ENCODE peak calls at places on chromosomes 16 and 17, in seven cellular contexts. J is thoracic aorta; A is foreskin keratinocyte; O is lung; P is breast epithelium; W is neural progenitor cell; X is CD8-positive, alpha-beta memory T cell. N is an unnamed sample.

GRCh38 chr17:78313735-78314648 is 45.9 kb downstream of the SOCS3 start:
- DNase-seq in X (peak; percentile 45), O (peak; percentile 86), A (peak; percentile 67), P (peak; percentile 62), W (peak; percentile 75), J (no peak), N (peak; percentile 85)

GRCh38 chr17:28492352-28493310 is 13.5 kb upstream of the FOXN1 start:
- DNase-seq in O (no peak), X (no peak), A (peak; percentile 87), P (peak; percentile 28), J (no peak), W (no peak), N (no peak)

GRCh38 chr17:835263-835662 is 53.1 kb downstream of the MRM3 start:
- DNase-seq in P (peak; percentile 84), X (no peak), W (peak; percentile 46), O (no peak), A (no peak), J (no peak), N (no peak)

GRCh38 chr16:11535494-11535893 is 51.2 kb downstream of the LITAF start:
- DNase-seq in W (no peak), X (no peak), A (peak; percentile 74), J (no peak), O (no peak), P (peak; percentile 43), N (no peak)

GRCh38 chr16:49651980-49652379 is 203.9 kb downstream of the ZNF423 start:
- DNase-seq in J (no peak), A (no peak), O (no peak), W (no peak), P (no peak), X (no peak), N (no peak)

GRCh38 chr17:72376486-72377345 is 255.9 kb downstream of the SOX9 start:
- DNase-seq in X (no peak), J (no peak), P (no peak), A (no peak), O (no peak), W (no peak), N (no peak)

GRCh38 chr16:76278976-76279375 is 1.8 kb downstream of the CNTNAP4 start:
- DNase-seq in J (no peak), W (peak; percentile 55), O (no peak), X (no peak), P (no peak), A (no peak), N (no peak)

GRCh38 chr16:75263963-75264445 is 12.6 kb upstream of the BCAR1 start:
- DNase-seq in W (no peak), P (no peak), O (no peak), J (no peak), X (no peak), A (no peak), N (peak; percentile 58)

GRCh38 chr17:72135546-72136325 is 14.9 kb downstream of the SOX9 start:
- DNase-seq in W (no peak), X (no peak), P (no peak), O (no peak), J (no peak), A (no peak), N (no peak)

GRCh38 chr17:41338961-41339485 is 11.6 kb downstream of the KRT33A start:
- DNase-seq in X (no peak), A (peak; percentile 88), P (no peak), J (no peak), O (no peak), W (no peak), N (no peak)

GRCh38 chr17:77602062-77602746 is 356.3 kb upstream of the TNRC6C start:
- DNase-seq in P (peak; percentile 87), A (peak; percentile 64), O (no peak), J (peak; percentile 85), W (no peak), X (no peak), N (peak; percentile 96)

GRCh38 chr17:19534562-19535149 is 1.0 kb downstream of the SLC47A1 start:
- DNase-seq in A (no peak), W (no peak), O (no peak), J (no peak), X (no peak), P (no peak), N (no peak)

GRCh38 chr17:77281904-77282367 is 141.2 kb downstream of the SEC14L1 start:
- DNase-seq in A (no peak), O (no peak), W (peak; percentile 60), J (no peak), P (no peak), X (no peak), N (no peak)

GRCh38 chr17:19978803-19979202 is 1.2 kb upstream of the AKAP10 start:
- DNase-seq in A (no peak), W (no peak), P (no peak), X (no peak), J (no peak), O (no peak), N (no peak)

GRCh38 chr16:566475-567361 is at the start of gene NHLRC4:
- DNase-seq in J (no peak), W (peak; percentile 48), O (peak; percentile 59), P (no peak), A (no peak), X (no peak), N (peak; percentile 61)

GRCh38 chr16:64311241-64311640 is 810.6 kb downstream of the CDH11 start:
- DNase-seq in W (no peak), P (no peak), A (no peak), X (no peak), O (no peak), J (no peak), N (no peak)

GRCh38 chr16:50478773-50479149 is 69.4 kb upstream of the NKD1 start:
- DNase-seq in X (no peak), W (no peak), A (no peak), P (no peak), O (no peak), J (no peak), N (no peak)

DNA sequence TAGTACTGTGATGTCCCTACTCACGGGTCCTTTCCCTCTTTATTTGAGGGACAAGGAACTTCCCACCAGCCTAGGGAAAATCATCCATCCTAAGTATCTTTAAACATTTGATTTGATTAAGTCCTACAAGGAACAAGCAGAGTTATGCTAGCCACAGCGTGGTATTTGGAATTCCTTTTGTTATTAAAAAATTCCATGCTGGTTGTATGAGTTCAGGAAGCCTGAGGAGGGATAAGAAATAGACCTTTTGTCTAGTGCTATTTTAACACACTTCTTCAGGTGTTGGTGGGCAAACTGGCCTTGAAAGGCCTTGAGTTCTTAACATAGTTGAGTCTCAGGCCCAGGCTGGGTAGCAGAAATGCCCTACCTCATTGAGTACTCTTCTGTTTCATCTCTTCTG is 105.4 kb upstream of the TBX2 start:
- DNase-seq in W (no peak), P (peak; percentile 32), O (no peak), A (no peak), J (no peak), X (no peak), N (no peak)
- H3K4me1 ChIP-seq in W (peaks cover 8% of the 10 kb centered on the region), P (no peaks in the 10 kb centered on the region), O (peaks cover 6% of the 10 kb centered on the region), A (no peaks in the 10 kb centered on the region), J (peaks cover 8% of the 10 kb centered on the region), X (no peaks in the 10 kb centered on the region), N (peaks cover 17% of the 10 kb centered on the region)

DNA sequence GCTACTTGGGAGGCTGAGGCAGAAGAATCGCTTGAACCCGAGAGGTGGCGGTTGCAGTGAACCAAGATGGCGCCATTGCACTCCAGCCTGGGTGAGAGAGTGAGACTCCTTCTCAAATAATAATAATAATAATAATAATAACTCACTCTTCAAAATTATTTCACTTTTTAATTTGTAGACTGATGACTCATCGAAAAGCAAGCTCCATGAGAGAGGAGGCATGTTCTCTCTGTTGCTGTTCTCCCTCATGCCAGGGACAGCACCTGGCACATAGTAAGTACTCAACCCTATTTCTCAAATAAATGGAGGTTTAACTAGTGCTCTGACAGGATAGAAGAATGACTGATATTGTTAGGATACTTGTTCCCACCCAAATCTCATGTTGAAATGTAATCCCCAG is 265.3 kb downstream of the CEP112 start:
- DNase-seq in J (no peak), W (no peak), O (no peak), P (no peak), X (no peak), A (no peak), N (no peak)
- H3K27ac ChIP-seq in J (peak overlapping the region; percentile 48), W (no peak overlapping the region), O (no peak overlapping the region), P (no peak overlapping the region), X (no peak overlapping the region), A (no peak overlapping the region), N (peak overlapping the region; percentile 71)

GRCh38 chr17:81199482-81199830 is 23.3 kb downstream of the CEP131 start:
- DNase-seq in A (no peak), X (no peak), P (no peak), O (no peak), W (no peak), J (no peak), N (no peak)

GRCh38 chr17:81197409-81197795 is 25.4 kb downstream of the CEP131 start:
- DNase-seq in O (no peak), P (no peak), W (no peak), J (no peak), X (no peak), A (no peak), N (no peak)

GRCh38 chr17:81198826-81199481 is 23.8 kb downstream of the CEP131 start:
- DNase-seq in A (no peak), O (no peak), W (no peak), J (no peak), X (no peak), P (no peak), N (no peak)

GRCh38 chr17:81196505-81197408 is 26.0 kb downstream of the CEP131 start:
- DNase-seq in W (no peak), A (no peak), J (no peak), P (no peak), X (no peak), O (no peak), N (no peak)

DNA sequence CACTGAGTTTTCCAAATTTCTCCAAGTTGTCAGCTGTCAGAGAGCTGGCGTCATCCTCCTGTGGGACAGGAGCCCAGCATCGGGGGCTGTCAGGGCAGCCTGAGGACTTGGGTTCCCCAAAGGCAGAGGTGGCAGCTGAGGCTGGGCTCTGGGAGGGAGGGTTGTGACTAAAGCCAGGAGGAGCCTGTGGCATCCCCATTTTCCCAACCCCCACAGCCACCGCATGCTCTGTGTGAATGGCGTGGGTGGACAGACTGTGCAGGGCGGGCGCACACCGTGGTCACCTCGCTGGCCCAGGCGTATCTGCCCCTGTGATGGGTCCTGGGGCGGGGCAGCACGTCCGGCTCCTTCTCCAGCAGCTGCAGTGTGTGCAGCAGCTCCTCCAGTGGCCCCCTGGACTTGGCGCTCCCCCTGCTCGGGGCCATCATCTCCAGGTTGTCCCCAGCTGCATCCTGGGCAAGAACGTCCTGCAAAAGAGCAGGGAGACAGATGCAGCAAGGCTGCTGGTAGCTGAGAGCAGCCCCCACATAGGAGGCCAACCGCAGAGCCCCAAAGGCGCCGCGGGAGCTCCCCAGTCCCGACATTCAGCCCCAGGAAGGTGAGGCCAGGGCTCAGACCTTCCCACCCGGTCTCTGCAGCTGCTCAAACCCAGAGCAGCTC is 24.8 kb downstream of the CEP131 start:
- DNase-seq in O (no peak), A (no peak), X (no peak), P (no peak), J (no peak), W (no peak), N (no peak)
- H3K4me1 ChIP-seq in O (peaks cover 19% of the 10 kb centered on the region), A (no peaks in the 10 kb centered on the region), X (no peaks in the 10 kb centered on the region), P (no peaks in the 10 kb centered on the region), J (no peaks in the 10 kb centered on the region), W (no peaks in the 10 kb centered on the region), N (no peaks in the 10 kb centered on the region)

DNA sequence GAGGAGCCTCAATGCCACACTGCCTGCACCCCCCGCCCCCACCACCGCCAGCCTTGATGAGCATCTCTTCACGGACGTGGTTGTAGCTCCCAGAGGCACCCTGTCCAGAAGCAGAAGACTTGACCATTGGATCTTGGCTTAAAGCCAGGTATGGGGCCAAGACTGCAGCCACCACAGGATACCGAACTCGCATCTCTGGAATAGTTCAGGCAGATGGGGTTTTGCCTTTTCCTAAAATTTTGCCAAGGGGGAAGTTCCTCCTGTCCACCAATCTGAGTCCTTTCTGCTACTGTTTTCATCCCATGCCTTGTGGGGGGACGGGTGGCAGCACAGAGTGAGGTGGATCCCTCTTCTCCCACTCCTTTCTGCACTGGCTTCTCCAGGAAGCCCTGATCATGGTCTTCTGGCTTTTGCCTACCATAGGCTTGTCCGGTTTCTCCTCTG is 939 bp downstream of the CORO6 start:
- DNase-seq in O (no peak), X (no peak), J (no peak), P (no peak), A (no peak), W (no peak), N (no peak)
- H3K27ac ChIP-seq in O (peak overlapping the region; percentile 93), X (no peak overlapping the region), J (peak overlapping the region; percentile 56), P (no peak overlapping the region), A (peak overlapping the region; percentile 97), W (no peak overlapping the region), N (peak overlapping the region; percentile 82)